ENCODE peak calls at places on chromosome 14, in eight cellular contexts. F is Caco-2; S is fibroblast of lung; A is BJ; I is lung; W is astrocyte; X is CD8-positive, alpha-beta T cell; J is colonic mucosa. C is an unnamed sample.

GRCh38 chr14:84323963-84324362 is 1206.0 kb upstream of the FLRT2 start:
- DNase-seq in A (no peak), X (no peak), I (no peak), S (peak), J (no peak), F (no peak), W (peak), C (peak)

GRCh38 chr14:75734848-75735247 is 73.8 kb downstream of the TTLL5 start:
- DNase-seq in J (no peak), W (no peak), F (no peak), X (no peak), S (no peak), A (no peak), I (no peak), C (no peak)

GRCh38 chr14:77204457-77204796 is 22.8 kb downstream of the TMEM63C start:
- DNase-seq in A (no peak), X (no peak), S (no peak), F (no peak), W (no peak), I (no peak), J (no peak), C (no peak)

GRCh38 chr14:45946251-45946650 is 693.2 kb upstream of the MIS18BP1 start:
- DNase-seq in S (no peak), F (no peak), I (no peak), A (no peak), J (no peak), W (no peak), X (no peak), C (no peak)

GRCh38 chr14:36657409-36658090 is 4.1 kb upstream of the PAX9 start:
- DNase-seq in F (no peak), X (no peak), A (no peak), W (no peak), I (no peak), S (no peak), J (no peak), C (no peak)

GRCh38 chr14:62015945-62016344 is 253.7 kb downstream of the SNAPC1 start:
- DNase-seq in X (no peak), I (no peak), S (peak), F (no peak), W (no peak), J (no peak), A (no peak), C (peak)

GRCh38 chr14:73252491-73253322 is 15.4 kb downstream of the PAPLN start:
- DNase-seq in I (no peak), X (no peak), J (no peak), A (no peak), F (no peak), S (no peak), W (no peak), C (no peak)

GRCh38 chr14:29926701-29927595 is 699 bp downstream of the PRKD1 start:
- DNase-seq in J (peak), X (no peak), S (peak), A (no peak), I (peak), W (peak), F (peak), C (peak)

GRCh38 chr14:98069712-98070133 is 1202.3 kb downstream of the BCL11B start:
- DNase-seq in A (no peak), I (peak), F (no peak), J (no peak), S (no peak), X (no peak), W (peak), C (peak)

GRCh38 chr14:71166434-71166833 is 259.2 kb downstream of the PCNX1 start:
- DNase-seq in S (peak), W (peak), F (peak), A (no peak), J (peak), X (no peak), I (no peak), C (peak)

GRCh38 chr14:105879503-105879866 is 353.1 kb downstream of the TMEM121 start:
- DNase-seq in A (no peak), F (peak), X (no peak), I (no peak), S (no peak), J (no peak), W (no peak), C (no peak)

GRCh38 chr14:99257122-99257672 is 14.8 kb downstream of the BCL11B start:
- DNase-seq in J (no peak), W (no peak), X (no peak), A (no peak), S (no peak), F (no peak), I (no peak), C (no peak)

GRCh38 chr14:85528882-85529585 is 910 bp upstream of the FLRT2 start:
- DNase-seq in A (no peak), W (peak), F (no peak), S (peak), J (no peak), X (no peak), I (no peak), C (peak)

GRCh38 chr14:38389666-38390065 is 133.8 kb upstream of the CLEC14A start:
- DNase-seq in F (no peak), J (no peak), A (no peak), I (no peak), S (peak), W (peak), X (no peak), C (peak)

GRCh38 chr14:65003394-65003793 is 16.7 kb downstream of the FNTB start:
- DNase-seq in F (no peak), A (no peak), I (no peak), S (no peak), X (no peak), W (no peak), J (no peak), C (no peak)

GRCh38 chr14:38505221-38506095 is 249.6 kb upstream of the CLEC14A start:
- DNase-seq in A (peak), F (no peak), I (no peak), S (peak), X (no peak), W (peak), J (no peak), C (no peak)

GRCh38 chr14:64542839-64543207 is 2.3 kb downstream of the HSPA2 start:
- DNase-seq in J (no peak), I (no peak), S (no peak), W (no peak), F (no peak), X (no peak), A (no peak), C (no peak)

GRCh38 chr14:54703724-54704123 is 136.8 kb downstream of the SAMD4A start:
- DNase-seq in S (no peak), W (no peak), X (no peak), A (no peak), F (no peak), I (no peak), J (no peak), C (no peak)

GRCh38 chr14:64910847-64911495 is 3.3 kb upstream of the CHURC1 start:
- DNase-seq in A (no peak), J (no peak), F (no peak), W (no peak), X (no peak), I (no peak), S (peak), C (peak)

GRCh38 chr14:37594916-37595808 is at the start of the genes FOXA1 and TTC6:
- DNase-seq in X (no peak), F (peak), J (peak), A (no peak), I (peak), W (no peak), S (no peak), C (peak)

GRCh38 chr14:61620130-61620946 is 75.0 kb upstream of the HIF1A start:
- DNase-seq in W (peak), J (no peak), A (peak), F (no peak), X (no peak), S (peak), I (no peak), C (peak)

GRCh38 chr14:105894978-105895881 is 368.8 kb downstream of the TMEM121 start:
- DNase-seq in J (no peak), X (no peak), S (no peak), F (peak), I (no peak), A (no peak), W (no peak), C (no peak)

GRCh38 chr14:21090940-21091663 is 7.4 kb downstream of the ZNF219 start:
- DNase-seq in A (no peak), W (no peak), S (no peak), I (no peak), X (no peak), F (no peak), J (no peak), C (no peak)

GRCh38 chr14:64416348-64416932 is 28.3 kb downstream of the MTHFD1 start:
- DNase-seq in A (no peak), F (no peak), I (no peak), S (peak), X (no peak), W (no peak), J (no peak), C (peak)

GRCh38 chr14:100825691-100826331 is at the start of gene MEG3:
- DNase-seq in W (peak), I (no peak), X (no peak), S (peak), A (peak), J (no peak), F (no peak), C (peak)

GRCh38 chr14:60642270-60642789 is 6.9 kb downstream of the SIX1 start:
- DNase-seq in X (no peak), J (no peak), A (no peak), S (peak), I (no peak), F (no peak), W (no peak), C (no peak)

GRCh38 chr14:50924236-50924635 is 20.0 kb downstream of the PYGL start:
- DNase-seq in I (no peak), A (no peak), F (no peak), X (no peak), J (no peak), S (no peak), W (no peak), C (no peak)

GRCh38 chr14:20118795-20119194 is 8.3 kb downstream of the OR4K17 start:
- DNase-seq in J (no peak), S (no peak), F (no peak), X (no peak), W (no peak), A (no peak), I (no peak), C (no peak)

GRCh38 chr14:71416392-71416791 is 509.1 kb downstream of the PCNX1 start:
- DNase-seq in J (no peak), X (no peak), S (no peak), I (no peak), W (peak), A (no peak), F (no peak), C (peak)

GRCh38 chr14:100065942-100066574 is 836 bp downstream of the EVL start:
- DNase-seq in A (no peak), J (peak), W (no peak), S (no peak), X (peak), I (no peak), F (no peak), C (no peak)

GRCh38 chr14:99118946-99119345 is 153.1 kb downstream of the BCL11B start:
- DNase-seq in X (no peak), J (peak), I (peak), A (no peak), S (no peak), W (no peak), F (no peak), C (no peak)

GRCh38 chr14:52333108-52333507 is 19.0 kb downstream of the PTGER2 start:
- DNase-seq in X (no peak), F (no peak), A (no peak), I (no peak), W (peak), S (no peak), J (no peak), C (no peak)

GRCh38 chr14:51653855-51654548 is 2.3 kb downstream of the FRMD6 start:
- DNase-seq in W (no peak), S (no peak), I (no peak), F (no peak), A (no peak), J (no peak), X (no peak), C (no peak)

GRCh38 chr14:50999726-51000125 is 55.4 kb upstream of the PYGL start:
- DNase-seq in X (no peak), J (no peak), A (no peak), I (no peak), S (no peak), W (no peak), F (no peak), C (no peak)

GRCh38 chr14:105196228-105196960 is 15.3 kb upstream of the NUDT14 start:
- DNase-seq in I (no peak), J (no peak), F (no peak), X (no peak), A (no peak), W (no peak), S (no peak), C (no peak)

DNA sequence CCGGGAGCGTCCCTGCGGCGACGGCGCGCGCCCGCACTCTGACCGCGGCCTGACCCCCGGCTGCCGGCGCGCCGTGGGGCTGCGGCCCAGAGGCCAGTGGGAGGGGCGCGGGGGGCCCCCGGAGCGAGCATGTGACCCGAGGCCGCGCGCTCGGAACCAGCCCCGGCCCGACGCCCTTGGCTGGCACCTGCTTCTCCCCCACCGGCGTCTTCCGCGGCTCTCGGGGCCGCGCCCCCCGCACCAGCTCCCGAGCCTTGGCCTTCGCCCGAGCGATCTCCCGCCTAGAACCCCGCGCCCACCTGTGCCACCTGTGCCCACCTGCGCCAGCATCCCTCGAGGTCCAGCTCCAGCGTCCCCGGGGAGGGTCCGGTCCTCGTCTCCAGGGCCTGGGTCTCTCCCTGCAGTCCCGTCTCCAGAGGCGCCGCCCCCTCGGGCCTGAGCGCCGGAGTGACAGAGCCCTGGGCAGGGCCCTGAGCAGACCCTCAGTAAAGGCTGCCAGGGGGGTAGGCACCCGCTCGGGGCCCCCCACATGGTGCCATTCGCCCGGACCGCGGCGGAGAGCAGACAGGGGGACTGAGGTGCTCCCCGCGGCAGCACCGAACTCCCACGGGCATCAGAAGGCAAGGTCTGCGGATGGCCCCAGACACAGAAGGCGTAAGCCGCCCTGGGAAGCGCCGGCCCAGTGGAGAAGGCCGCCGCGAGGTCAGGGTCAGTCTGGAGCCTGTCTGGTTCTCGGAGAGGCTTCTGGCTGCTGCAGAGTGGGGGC is 762 bp upstream of the PPP1R13B start:
- DNase-seq in X (no peak), S (no peak), F (no peak), W (no peak), A (no peak), I (no peak), J (no peak), C (no peak)
- TF ChIP-seq CTCF in X (no peak), S (no peak), F (no peak), W (no peak), A (no peak), I (no peak), J (no peak), C (no peak)

DNA sequence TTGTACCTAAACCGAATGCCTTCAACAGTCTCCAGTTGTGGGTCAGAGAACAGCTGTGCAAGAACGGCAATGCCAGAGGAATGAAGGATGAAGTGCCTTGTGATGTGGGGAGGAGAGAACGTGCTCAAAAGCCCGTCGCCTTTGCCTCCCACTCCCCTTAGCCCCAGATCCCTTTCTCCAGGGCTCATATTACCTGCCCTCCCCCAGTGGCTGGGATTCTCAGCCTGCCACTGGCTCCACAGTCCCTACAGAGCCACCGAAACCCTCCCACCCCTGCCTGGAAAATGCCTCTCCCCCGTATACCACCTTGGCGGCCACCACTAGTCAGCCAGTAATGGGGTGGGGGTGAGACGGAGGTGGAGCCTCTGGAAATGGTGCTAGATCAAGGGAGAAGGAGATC is 158.5 kb downstream of the ZFP36L1 start:
- DNase-seq in S (peak), W (no peak), F (no peak), A (no peak), X (no peak), I (no peak), J (peak), C (no peak)
- H3K4me3 ChIP-seq in S (no peak), W (no peak), F (no peak), A (no peak), X (no peak), I (no peak), J (no peak), C (no peak)

GRCh38 chr14:28773917-28774691 is 7.5 kb downstream of the FOXG1 start:
- DNase-seq in X (no peak), J (no peak), A (no peak), F (no peak), W (peak), S (peak), I (no peak), C (peak)
- TF ChIP-seq CTCF in X (no peak), J (no peak), A (peak), F (no peak), W (peak), S (peak), I (no peak), C (peak)

DNA sequence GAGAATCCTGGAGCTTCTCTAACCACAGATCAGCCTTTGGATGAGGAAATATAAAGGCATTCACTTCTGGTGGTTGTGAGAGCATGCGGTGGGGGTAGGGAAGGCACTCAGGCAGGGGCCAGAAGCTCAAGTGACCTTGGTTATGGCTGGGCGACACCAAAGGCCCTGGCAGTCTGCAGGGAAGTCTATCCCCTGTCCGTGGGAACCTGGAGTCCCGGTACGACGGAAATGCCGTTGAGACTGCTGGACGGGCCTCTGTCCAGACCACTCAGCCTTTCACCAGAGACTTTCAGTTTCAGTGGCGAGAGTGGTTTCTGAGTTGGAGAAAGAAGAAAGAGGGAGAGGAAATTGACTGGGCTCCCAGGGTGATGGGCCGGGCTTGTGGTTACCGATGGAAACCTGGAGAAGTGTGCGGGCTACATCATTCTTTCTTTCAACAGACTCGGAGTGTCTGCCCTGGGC is 20.9 kb downstream of the ISCA2 start:
- DNase-seq in J (no peak), S (peak), F (no peak), I (peak), A (no peak), W (peak), X (no peak), C (peak)
- H3K4me3 ChIP-seq in J (no peak), S (no peak), F (no peak), I (no peak), A (no peak), W (no peak), X (no peak), C (no peak)

DNA sequence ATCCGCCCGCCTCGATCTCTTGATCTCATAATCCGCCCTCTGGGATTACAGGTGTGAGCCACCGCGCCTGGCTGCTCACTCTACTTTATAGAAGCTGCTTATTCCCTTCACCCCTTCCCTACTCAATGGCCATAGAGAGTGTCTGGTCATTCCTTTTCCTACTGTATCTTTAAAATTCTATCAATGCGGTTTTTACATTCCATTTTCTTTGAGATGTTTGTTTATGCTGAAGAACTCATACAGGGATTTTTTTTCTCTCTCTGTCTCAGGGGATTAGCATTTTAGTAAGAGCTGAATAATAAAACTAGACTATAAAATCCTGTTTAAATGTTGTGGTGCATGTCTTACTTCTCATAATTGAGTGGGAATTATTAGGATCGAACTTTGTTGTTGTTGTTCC is 218.6 kb upstream of the FOXN3 start:
- DNase-seq in I (no peak), F (no peak), X (no peak), W (no peak), A (no peak), J (no peak), S (peak), C (peak)
- TF ChIP-seq CTCF in I (no peak), F (no peak), X (no peak), W (no peak), A (no peak), J (no peak), S (no peak), C (no peak)

DNA sequence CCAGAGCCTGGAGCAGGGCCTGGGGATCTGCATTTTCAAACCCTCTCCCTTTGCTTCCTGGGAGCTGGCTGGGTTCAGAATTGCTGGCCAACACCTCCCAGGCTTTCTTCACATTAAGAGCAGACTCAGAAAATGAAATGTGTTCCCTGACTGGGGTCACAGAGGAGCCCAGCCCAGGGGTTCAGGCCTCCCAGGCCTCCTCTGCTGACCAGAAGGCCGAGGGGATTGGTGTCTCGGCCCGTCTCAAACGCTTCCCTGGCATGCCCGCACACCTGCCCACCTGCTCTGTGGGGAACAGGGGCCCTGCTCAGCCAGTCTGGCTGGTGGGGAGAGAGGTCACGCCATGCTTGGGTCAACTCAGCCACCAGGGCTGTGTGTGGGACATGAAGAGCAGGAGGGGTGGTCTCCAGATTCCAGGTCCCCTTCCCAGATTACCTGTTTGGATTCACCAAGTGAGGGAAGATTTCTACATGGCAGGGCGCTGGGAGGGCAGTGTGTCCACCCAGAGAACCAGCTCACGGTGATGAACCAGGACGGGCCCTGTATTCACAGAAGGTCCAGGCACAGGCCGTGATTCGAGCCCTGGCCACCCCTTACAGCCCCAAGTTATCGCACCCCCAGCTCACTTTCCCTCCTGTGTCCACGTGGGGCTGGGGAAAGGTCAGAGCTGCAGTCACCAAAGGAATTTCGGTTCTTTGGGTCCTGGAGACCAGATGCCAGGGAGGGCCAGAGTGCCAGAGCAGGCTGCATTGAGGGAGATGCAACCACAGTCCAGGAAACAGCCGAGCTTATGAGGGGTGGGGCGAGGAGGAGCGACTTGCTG is 55.2 kb upstream of the RIN3 start:
- DNase-seq in S (no peak), W (no peak), F (no peak), A (no peak), X (no peak), I (no peak), J (no peak), C (no peak)
- H3K4me3 ChIP-seq in S (no peak), W (no peak), F (no peak), A (no peak), X (no peak), I (no peak), J (no peak), C (no peak)

GRCh38 chr14:49598479-49599301 is at the start of gene LRR1:
- DNase-seq in W (peak), A (no peak), F (peak), I (peak), S (peak), J (peak), X (peak), C (peak)
- TF ChIP-seq CTCF in W (no peak), A (no peak), F (no peak), I (no peak), S (peak), J (no peak), X (no peak), C (no peak)